ENCODE peak calls at places on chromosomes 2 and 18, in five cellular contexts. P is lower lobe of right lung, H is mucosa of descending colon, R is GM10248, J is breast epithelium. Y is an unnamed sample.

GRCh38 chr2:100984892-100985307 is 17.2 kb upstream of the RPL31 start:
- DNase-seq in P (peak; percentile 88), H (peak; percentile 79), R (peak; percentile 82), J (peak; percentile 73), Y (no peak)

GRCh38 chr2:228828397-228828796 is 442.7 kb downstream of the PID1 start:
- DNase-seq in P (no peak), H (no peak), R (no peak), J (no peak), Y (no peak)

GRCh38 chr2:171798156-171798815 is 95.8 kb downstream of the SLC25A12 start:
- DNase-seq in P (no peak), H (no peak), R (no peak), J (no peak), Y (no peak)

GRCh38 chr2:80987466-80987865 is 682.9 kb upstream of the LRRTM1 start:
- DNase-seq in P (no peak), H (no peak), R (no peak), J (no peak), Y (no peak)

GRCh38 chr18:79200546-79201268 is 131.5 kb downstream of the ATP9B start:
- DNase-seq in P (peak; percentile 68), H (peak; percentile 12), R (peak; percentile 59), J (no peak), Y (peak; percentile 100)

GRCh38 chr2:127187831-127188230 is 32.3 kb downstream of the CYP27C1 start:
- DNase-seq in P (no peak), H (no peak), R (no peak), J (no peak), Y (no peak)

GRCh38 chr2:107068502-107068901 is 182.5 kb upstream of the ST6GAL2 start:
- DNase-seq in P (no peak), H (no peak), R (no peak), J (no peak), Y (no peak)

GRCh38 chr2:38176619-38177021 is 100.7 kb upstream of the CYP1B1 start:
- DNase-seq in P (no peak), H (no peak), R (no peak), J (no peak), Y (no peak)

GRCh38 chr2:134137182-134137595 is 116.7 kb upstream of the MGAT5 start:
- DNase-seq in P (peak; percentile 62), H (peak; percentile 18), R (no peak), J (no peak), Y (no peak)

GRCh38 chr18:35580748-35581534 is 599 bp upstream of the GALNT1 start:
- DNase-seq in P (peak; percentile 71), H (peak; percentile 63), R (peak; percentile 67), J (peak; percentile 52), Y (peak; percentile 77)

GRCh38 chr18:12679183-12679786 is 21.4 kb upstream of the SPIRE1 start:
- DNase-seq in P (peak; percentile 63), H (peak; percentile 36), R (no peak), J (no peak), Y (no peak)

GRCh38 chr2:225100269-225100668 is 58.0 kb upstream of the DOCK10 start:
- DNase-seq in P (no peak), H (no peak), R (no peak), J (no peak), Y (no peak)

DNA sequence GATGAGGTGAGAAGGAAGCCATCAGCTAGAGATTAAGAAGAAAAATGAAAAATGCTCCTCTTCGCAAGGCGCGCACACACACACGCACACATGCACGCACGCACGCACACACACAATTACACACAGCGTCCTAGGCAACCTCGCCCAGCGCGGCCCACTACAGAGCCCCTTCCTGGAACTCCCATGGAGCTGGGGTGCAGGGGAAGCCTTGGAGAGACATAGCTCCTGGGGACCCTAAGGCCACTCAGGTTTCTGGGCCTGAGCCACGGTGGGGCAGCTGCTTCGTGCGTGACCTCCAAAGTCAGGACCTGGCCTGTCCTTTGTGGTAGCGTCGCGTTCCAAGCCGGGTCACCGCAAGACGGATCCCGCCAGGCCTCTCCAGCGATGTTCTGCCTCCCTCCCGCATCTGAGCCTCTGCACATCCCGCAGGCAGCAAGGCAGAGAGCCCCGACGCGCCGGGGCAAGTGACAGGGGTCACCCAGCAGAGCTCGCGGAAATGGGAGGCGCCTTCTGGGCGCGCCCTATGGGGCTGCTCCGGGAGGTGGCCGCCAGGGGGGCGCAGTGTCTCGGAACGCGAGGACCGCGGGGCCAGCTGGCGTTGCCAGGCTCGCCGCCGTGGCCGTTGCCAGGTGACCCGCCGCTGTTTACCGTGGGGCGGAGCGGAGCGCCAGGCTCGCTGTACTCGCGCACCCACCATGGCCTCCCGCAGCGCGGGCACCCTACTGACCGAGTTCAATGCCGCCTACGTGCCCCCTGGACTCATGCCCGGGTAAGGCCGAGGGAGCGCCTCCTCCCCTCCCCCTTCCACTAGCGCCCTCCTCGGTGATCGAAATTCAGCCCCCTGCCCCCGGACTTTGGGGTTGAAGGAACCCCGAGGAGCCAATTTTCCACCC is 79.0 kb downstream of the CIB4 start:
- DNase-seq in P (peak; percentile 68), H (peak; percentile 45), R (no peak), J (no peak), Y (no peak)
- TF ChIP-seq CTCF in P (no peak), H (no peak), R (no peak), J (peak; percentile 26), Y (no peak)

GRCh38 chr2:159208449-159208848 is 78.1 kb downstream of the WDSUB1 start:
- DNase-seq in P (no peak), H (no peak), R (no peak), J (no peak), Y (no peak)
- TF ChIP-seq CTCF in P (no peak), H (no peak), R (no peak), J (no peak), Y (peak; percentile 50)

DNA sequence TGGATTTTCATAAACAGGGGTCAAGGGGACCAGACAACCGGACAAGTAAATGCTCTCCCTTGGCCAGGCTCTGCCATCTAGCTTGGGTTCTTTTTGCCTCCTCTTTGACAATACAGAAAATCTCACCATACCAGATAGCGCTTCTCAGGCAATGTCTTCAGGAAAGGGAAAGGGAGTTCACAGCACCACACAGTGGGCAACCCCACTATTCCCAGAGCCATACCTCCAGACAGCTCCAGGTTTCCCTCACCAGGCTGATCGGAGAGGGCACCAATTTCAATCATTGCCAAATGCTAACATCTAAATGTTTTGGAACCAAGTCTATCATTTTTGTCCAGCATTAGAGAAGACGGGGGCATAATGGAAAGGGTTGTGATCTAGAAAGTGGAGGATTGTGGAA is 28.1 kb downstream of the CCDC68 start:
- DNase-seq in P (no peak), H (no peak), R (no peak), J (no peak), Y (no peak)
- TF ChIP-seq CTCF in P (no peak), H (no peak), R (no peak), J (no peak), Y (no peak)

DNA sequence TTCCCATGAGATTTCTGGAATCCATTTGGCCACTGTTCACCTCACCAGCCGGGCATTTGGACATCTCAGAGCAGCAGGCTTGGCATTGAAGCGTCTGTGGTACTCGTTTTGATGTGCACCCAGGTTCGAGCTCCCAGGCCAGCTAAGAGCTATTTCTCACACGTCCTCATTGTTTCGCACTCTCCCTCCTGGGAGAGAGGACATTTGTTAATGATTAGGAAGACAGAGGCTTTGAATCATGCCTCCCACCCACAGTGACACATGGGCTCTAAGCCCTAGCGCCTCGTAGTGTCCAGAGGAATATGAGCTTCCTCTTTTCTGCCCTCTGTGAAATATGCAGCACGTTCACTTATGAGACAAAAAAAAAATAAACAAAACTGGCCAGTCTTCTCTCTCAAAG is 361.8 kb downstream of the RND3 start:
- DNase-seq in P (no peak), H (no peak), R (no peak), J (no peak), Y (no peak)
- TF ChIP-seq CTCF in P (no peak), H (no peak), R (no peak), J (no peak), Y (peak; percentile 66)

DNA sequence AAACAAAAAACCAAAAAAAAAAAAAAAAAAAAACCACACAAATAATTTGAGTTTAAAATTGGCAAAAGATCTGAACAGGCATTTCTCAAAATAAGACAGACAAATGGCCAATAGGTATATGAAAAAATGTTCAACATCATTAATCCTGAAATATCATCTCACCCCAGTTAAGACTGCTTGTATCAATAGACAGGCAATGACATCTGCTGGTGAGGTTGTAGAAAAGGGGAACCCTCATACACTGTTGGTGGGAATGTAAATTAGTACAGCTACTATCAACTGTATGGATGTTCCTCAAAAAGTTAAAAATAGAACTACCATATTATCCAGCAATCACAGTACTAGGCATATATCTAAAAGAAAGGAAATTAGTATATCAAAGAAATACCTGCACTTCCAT is 523.1 kb downstream of the XIRP2 start:
- DNase-seq in P (no peak), H (no peak), R (no peak), J (no peak), Y (no peak)
- TF ChIP-seq CTCF in P (no peak), H (no peak), R (no peak), J (no peak), Y (peak; percentile 29)

Y was measured in chondrocyte.